ENCODE peak calls at places on chromosomes 16 and 17, in ten cellular contexts. N, X, K, O, G, T, I, V, R and F are unnamed samples.

GRCh38 chr17:34633351-34633750 is 54.0 kb downstream of the TMEM132E start:
- DNase-seq in I (no peak), R (no peak), N (peak), T (no peak), V (no peak), K (no peak), X (no peak), O (no peak), G (no peak), F (no peak)

GRCh38 chr16:56576585-56577299 is 11.9 kb downstream of the MT4 start:
- DNase-seq in T (peak), V (peak), O (peak), X (peak), K (peak), N (peak), R (peak), G (no peak), I (peak), F (peak)

GRCh38 chr16:8346291-8346690 is 244.0 kb downstream of the TMEM114 start:
- DNase-seq in R (no peak), N (peak), O (no peak), G (no peak), K (no peak), T (no peak), I (no peak), V (no peak), X (no peak), F (no peak)

GRCh38 chr17:19386974-19387920 is at the start of gene MFAP4:
- DNase-seq in T (no peak), G (peak), V (peak), K (peak), N (no peak), R (peak), X (peak), I (no peak), O (no peak), F (peak)

GRCh38 chr17:8904201-8904600 is 36.7 kb upstream of the PIK3R6 start:
- DNase-seq in R (no peak), G (peak), O (no peak), X (no peak), N (no peak), V (no peak), K (no peak), T (no peak), I (no peak), F (no peak)

GRCh38 chr17:62995377-62995885 is 29.4 kb downstream of the TANC2 start:
- DNase-seq in O (peak), T (no peak), X (peak), G (no peak), N (peak), V (peak), R (no peak), I (no peak), K (peak), F (peak)

GRCh38 chr16:67924140-67924906 is 7.3 kb downstream of the CTRL start:
- DNase-seq in X (no peak), T (no peak), G (no peak), N (no peak), K (no peak), R (no peak), O (no peak), V (no peak), I (no peak), F (no peak)

GRCh38 chr17:50175035-50175788 is 9.4 kb downstream of the SGCA start:
- DNase-seq in K (no peak), T (no peak), G (no peak), I (no peak), N (no peak), R (peak), O (no peak), X (peak), V (no peak), F (no peak)

GRCh38 chr17:8365143-8365542 is 11.4 kb downstream of the KRABD2 start:
- DNase-seq in K (peak), T (no peak), V (peak), X (peak), O (no peak), R (no peak), N (no peak), G (no peak), I (no peak), F (peak)

GRCh38 chr17:8430966-8431365 is 4.7 kb upstream of the NDEL1 start:
- DNase-seq in G (peak), K (peak), N (no peak), T (no peak), I (peak), V (no peak), O (no peak), X (peak), R (peak), F (peak)

GRCh38 chr16:73042807-73043206 is 5.1 kb downstream of the ZFHX3 start:
- DNase-seq in X (no peak), O (no peak), V (no peak), R (no peak), K (no peak), T (no peak), N (no peak), I (no peak), G (no peak), F (no peak)

GRCh38 chr16:70778901-70779309 is 22.1 kb downstream of the VAC14 start:
- DNase-seq in I (no peak), T (no peak), N (no peak), O (peak), G (peak), R (peak), X (peak), V (peak), K (peak), F (peak)

GRCh38 chr16:28309811-28310311 is 17.5 kb downstream of the SBK1 start:
- DNase-seq in T (peak), K (no peak), R (peak), O (no peak), G (no peak), X (no peak), V (no peak), I (no peak), N (no peak), F (no peak)

GRCh38 chr16:64412578-64413280 is 709.1 kb downstream of the CDH11 start:
- DNase-seq in I (peak), O (no peak), X (peak), N (no peak), V (peak), G (no peak), T (no peak), R (no peak), K (peak), F (peak)

GRCh38 chr17:6551356-6551755 is 5.0 kb downstream of the PITPNM3 start:
- DNase-seq in R (no peak), I (no peak), O (no peak), K (no peak), X (no peak), G (no peak), V (no peak), N (no peak), T (no peak), F (no peak)

GRCh38 chr17:64216385-64217248 is 46.4 kb downstream of the TEX2 start:
- DNase-seq in I (no peak), T (no peak), K (peak), G (no peak), V (peak), O (no peak), N (no peak), X (peak), R (peak), F (no peak)

GRCh38 chr17:10271004-10271620 is 72.7 kb upstream of the GAS7 start:
- DNase-seq in V (peak), R (no peak), K (no peak), G (no peak), N (no peak), O (no peak), I (no peak), T (no peak), X (peak), F (peak)

GRCh38 chr17:74738051-74738996 is 1.3 kb downstream of the RAB37 start:
- DNase-seq in T (peak), I (no peak), K (no peak), O (peak), G (no peak), V (no peak), X (no peak), R (peak), N (peak), F (no peak)

GRCh38 chr17:65359016-65359415 is 202.4 kb downstream of the AXIN2 start:
- DNase-seq in I (no peak), K (peak), V (peak), O (no peak), T (no peak), X (peak), G (no peak), N (no peak), R (no peak), F (peak)

GRCh38 chr16:86740298-86740697 is 161.9 kb downstream of the FOXL1 start:
- DNase-seq in R (peak), I (no peak), N (no peak), G (no peak), T (no peak), O (no peak), K (no peak), V (no peak), X (no peak), F (no peak)

GRCh38 chr17:14119546-14119945 is 50.2 kb downstream of the COX10 start:
- DNase-seq in V (no peak), K (no peak), G (no peak), I (no peak), X (no peak), R (no peak), O (no peak), N (no peak), T (no peak), F (no peak)

GRCh38 chr16:56247808-56248207 is 56.5 kb downstream of the GNAO1 start:
- DNase-seq in X (no peak), I (no peak), O (no peak), G (no peak), T (no peak), R (no peak), K (no peak), N (no peak), V (no peak), F (no peak)

GRCh38 chr17:44915321-44915726 is at the start of gene GFAP:
- DNase-seq in X (no peak), T (no peak), N (no peak), G (no peak), R (no peak), V (no peak), K (no peak), I (no peak), O (no peak), F (no peak)
- H3K4me3 ChIP-seq in X (no peak), T (no peak), N (no peak), G (no peak), R (no peak), V (no peak), K (no peak), I (peak), O (no peak), F (no peak)

GRCh38 chr16:89565506-89566372 is 5.3 kb downstream of the RPL13 start:
- DNase-seq in O (peak), X (peak), V (peak), T (no peak), K (peak), R (peak), N (peak), I (no peak), G (no peak), F (no peak)
- TF ChIP-seq CTCF in O (peak), X (peak), V (peak), T (peak), K (peak), R (peak), N (peak), I (peak), G (no peak), F (peak)

DNA sequence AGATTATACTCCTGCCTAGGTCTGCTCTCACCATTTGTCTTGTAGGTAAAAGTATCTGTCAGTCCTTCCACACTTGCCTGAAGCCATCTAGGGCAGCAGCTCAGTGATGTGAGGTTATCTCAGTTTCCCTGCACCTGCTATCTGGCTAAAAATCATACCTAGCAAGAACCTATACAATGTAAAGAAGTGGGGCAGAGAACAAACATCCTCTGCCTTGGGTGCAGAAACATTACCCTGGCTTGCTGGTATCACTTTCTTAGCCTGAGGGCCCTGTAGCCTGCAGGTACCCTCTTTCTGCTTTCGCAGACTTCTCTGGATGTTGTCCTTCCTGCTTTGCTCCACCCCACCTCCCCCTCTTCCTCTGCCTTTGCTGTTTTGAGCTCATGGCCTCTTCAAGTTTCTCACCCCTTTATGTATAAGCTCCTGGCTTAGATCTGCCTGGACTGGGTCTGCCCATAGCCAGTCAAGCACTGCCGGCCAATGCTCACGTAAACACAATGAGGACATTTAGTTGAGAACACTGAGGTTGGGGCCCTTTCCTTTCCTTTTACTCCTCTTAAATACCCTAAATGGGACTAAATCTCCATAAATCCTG is 8.7 kb upstream of the SDK2 start:
- DNase-seq in T (no peak), O (no peak), K (no peak), X (no peak), G (peak), V (no peak), N (no peak), R (no peak), I (no peak), F (no peak)
- H3K4me3 ChIP-seq in T (no peak), O (no peak), K (no peak), X (no peak), G (no peak), V (no peak), N (no peak), R (no peak), I (no peak), F (no peak)

DNA sequence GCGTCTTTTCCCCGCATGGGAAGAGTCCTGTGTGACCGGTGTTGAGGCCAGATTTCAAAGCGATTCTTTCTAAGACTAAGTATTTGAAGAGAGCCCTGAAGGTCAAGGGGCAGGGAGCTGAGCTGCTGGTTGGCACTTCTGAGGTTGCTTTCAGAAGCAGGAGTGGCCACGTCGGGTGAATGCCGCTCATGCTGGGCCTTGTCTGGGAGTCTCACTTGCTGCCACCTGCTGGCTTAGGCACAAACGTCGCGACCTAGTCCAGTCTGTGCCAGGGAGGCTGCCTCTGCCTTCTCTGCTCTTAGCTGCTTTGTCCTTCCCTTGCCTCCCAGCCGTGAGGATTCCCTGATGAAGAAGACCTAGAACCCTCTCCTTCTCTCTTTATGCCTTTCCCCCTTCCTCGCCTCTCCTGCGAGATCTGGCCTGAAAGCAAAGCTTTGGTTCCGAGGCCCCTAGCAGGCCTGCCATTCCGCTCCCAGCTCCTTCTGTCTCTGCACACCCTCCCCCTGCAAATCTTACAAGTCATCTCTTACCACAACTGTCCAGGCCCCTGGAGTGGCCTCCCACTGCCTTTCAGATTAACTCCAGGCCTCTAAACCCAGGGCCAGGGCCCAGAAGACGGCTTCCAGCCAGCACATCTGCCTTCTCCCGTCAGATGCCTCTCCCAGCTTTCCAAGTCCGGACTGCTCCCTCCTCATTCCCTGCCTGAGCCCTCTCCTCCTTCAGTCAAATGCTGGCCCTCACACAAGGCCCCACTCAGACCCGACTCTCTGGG is 11.4 kb downstream of the CTNS start:
- DNase-seq in G (no peak), R (peak), K (peak), T (no peak), N (peak), X (peak), O (peak), V (peak), I (no peak), F (peak)
- TF ChIP-seq CTCF in G (peak), R (peak), K (peak), T (no peak), N (peak), X (peak), O (peak), V (peak), I (no peak), F (peak)